ENCODE peak calls at places on chromosomes 1 and 21, in eight cellular contexts. Z is HT-29; P is naive thymus-derived CD8-positive, alpha-beta T cell; O is HuH-7.5; I is pulmonary artery endothelial cell; Y is ovary; N is RCC 7860; L is brain microvascular endothelial cell. Q is an unnamed sample.

GRCh38 chr1:29390491-29391361 is 154.4 kb downstream of the PTPRU start:
- DNase-seq in Z (no peak), P (no peak), O (no peak), I (no peak), Y (no peak), N (no peak), L (no peak), Q (no peak)

GRCh38 chr1:17439250-17440073 is at the start of gene RCC2:
- DNase-seq in Z (peak; percentile 59), P (peak; percentile 77), O (peak; percentile 77), I (no peak), Y (peak; percentile 62), N (peak; percentile 80), L (peak; percentile 53), Q (peak; percentile 78)

GRCh38 chr1:45793942-45794604 is 9.3 kb upstream of the MAST2 start:
- DNase-seq in Z (no peak), P (no peak), O (no peak), I (no peak), Y (no peak), N (no peak), L (no peak), Q (no peak)

GRCh38 chr1:111510003-111510380 is 6.6 kb upstream of the ADORA3 start:
- DNase-seq in Z (no peak), P (no peak), O (no peak), I (no peak), Y (no peak), N (no peak), L (no peak), Q (no peak)

GRCh38 chr1:10651793-10652192 is 144.7 kb downstream of the CASZ1 start:
- DNase-seq in Z (peak; percentile 32), P (no peak), O (no peak), I (no peak), Y (no peak), N (no peak), L (no peak), Q (no peak)

GRCh38 chr1:71093938-71094337 is 13.1 kb upstream of the ZRANB2 start:
- DNase-seq in Z (peak; percentile 7), P (no peak), O (no peak), I (no peak), Y (no peak), N (peak; percentile 13), L (no peak), Q (no peak)

GRCh38 chr21:14926186-14926585 is 138.6 kb downstream of the NRIP1 start:
- DNase-seq in Z (no peak), P (no peak), O (no peak), I (no peak), Y (no peak), N (no peak), L (no peak), Q (no peak)

GRCh38 chr1:114035304-114035700 is 56.0 kb downstream of the OLFML3 start:
- DNase-seq in Z (no peak), P (no peak), O (no peak), I (no peak), Y (no peak), N (no peak), L (no peak), Q (no peak)

GRCh38 chr1:115067460-115067859 is 21.8 kb downstream of the TSPAN2 start:
- DNase-seq in Z (peak; percentile 19), P (no peak), O (no peak), I (no peak), Y (no peak), N (no peak), L (peak; percentile 37), Q (no peak)

GRCh38 chr1:51618715-51619114 is 1.8 kb downstream of the OSBPL9 start:
- DNase-seq in Z (no peak), P (no peak), O (no peak), I (no peak), Y (no peak), N (no peak), L (no peak), Q (no peak)

GRCh38 chr1:154870117-154870571 is at the start of gene KCNN3:
- DNase-seq in Z (peak; percentile 93), P (peak; percentile 58), O (peak; percentile 97), I (peak; percentile 74), Y (peak; percentile 95), N (no peak), L (peak; percentile 90), Q (peak; percentile 96)

GRCh38 chr1:107594541-107594940 is 370.4 kb downstream of the VAV3 start:
- DNase-seq in Z (no peak), P (no peak), O (no peak), I (no peak), Y (no peak), N (peak; percentile 18), L (no peak), Q (no peak)

GRCh38 chr1:30757196-30757949 is at the start of gene LAPTM5:
- DNase-seq in Z (no peak), P (peak; percentile 63), O (no peak), I (no peak), Y (no peak), N (no peak), L (peak; percentile 27), Q (peak; percentile 74)

GRCh38 chr1:116232989-116233514 is 121.9 kb downstream of the MAB21L3 start:
- DNase-seq in Z (no peak), P (peak; percentile 56), O (no peak), I (no peak), Y (no peak), N (no peak), L (no peak), Q (no peak)

GRCh38 chr1:221961532-221962292 is 219.8 kb upstream of the DUSP10 start:
- DNase-seq in Z (peak; percentile 40), P (no peak), O (no peak), I (no peak), Y (no peak), N (peak; percentile 92), L (peak; percentile 54), Q (no peak)

GRCh38 chr1:235998812-235999211 is 66.1 kb downstream of the NID1 start:
- DNase-seq in Z (no peak), P (no peak), O (no peak), I (no peak), Y (no peak), N (no peak), L (no peak), Q (no peak)

GRCh38 chr1:55150880-55151582 is 64.1 kb downstream of the USP24 start:
- DNase-seq in Z (no peak), P (peak; percentile 41), O (no peak), I (no peak), Y (no peak), N (no peak), L (no peak), Q (no peak)

GRCh38 chr1:117555806-117556205 is 50.0 kb upstream of the TENT5C start:
- DNase-seq in Z (no peak), P (no peak), O (no peak), I (no peak), Y (no peak), N (no peak), L (no peak), Q (no peak)

GRCh38 chr1:172513480-172513879 is 19.5 kb upstream of the SUCO start:
- DNase-seq in Z (no peak), P (no peak), O (no peak), I (no peak), Y (no peak), N (no peak), L (peak; percentile 14), Q (no peak)

GRCh38 chr1:7177438-7178126 is 392.3 kb downstream of the CAMTA1 start:
- DNase-seq in Z (no peak), P (no peak), O (no peak), I (no peak), Y (no peak), N (no peak), L (no peak), Q (no peak)

GRCh38 chr1:246067432-246068021 is 439.6 kb downstream of the SMYD3 start:
- DNase-seq in Z (no peak), P (no peak), O (no peak), I (no peak), Y (no peak), N (no peak), L (no peak), Q (no peak)

GRCh38 chr1:218498061-218498938 is 153.2 kb downstream of the TGFB2 start:
- DNase-seq in Z (no peak), P (no peak), O (no peak), I (no peak), Y (no peak), N (peak; percentile 94), L (peak; percentile 80), Q (no peak)

GRCh38 chr1:218527737-218528136 is 182.6 kb downstream of the TGFB2 start:
- DNase-seq in Z (no peak), P (no peak), O (no peak), I (no peak), Y (no peak), N (no peak), L (no peak), Q (no peak)

GRCh38 chr1:20110679-20111078 is 8.7 kb downstream of the PLA2G2D start:
- DNase-seq in Z (peak; percentile 83), P (no peak), O (no peak), I (peak; percentile 89), Y (no peak), N (no peak), L (peak; percentile 6), Q (peak; percentile 35)

GRCh38 chr1:9004731-9005708 is 21.2 kb downstream of the SLC2A7 start:
- DNase-seq in Z (peak; percentile 86), P (peak; percentile 85), O (peak; percentile 81), I (peak; percentile 46), Y (peak; percentile 78), N (peak; percentile 59), L (peak; percentile 82), Q (peak; percentile 93)

GRCh38 chr1:227214170-227214569 is 104.1 kb downstream of the CDC42BPA start:
- DNase-seq in Z (no peak), P (no peak), O (no peak), I (no peak), Y (no peak), N (no peak), L (no peak), Q (no peak)

GRCh38 chr1:230047114-230047865 is 19.7 kb upstream of the GALNT2 start:
- DNase-seq in Z (peak; percentile 39), P (no peak), O (no peak), I (no peak), Y (no peak), N (no peak), L (no peak), Q (no peak)

GRCh38 chr1:185284533-185285244 is 32.4 kb downstream of the IVNS1ABP start:
- DNase-seq in Z (no peak), P (no peak), O (no peak), I (no peak), Y (no peak), N (no peak), L (no peak), Q (no peak)

GRCh38 chr1:62712625-62713243 is 24.5 kb upstream of the DOCK7 start:
- DNase-seq in Z (no peak), P (no peak), O (no peak), I (no peak), Y (no peak), N (no peak), L (no peak), Q (no peak)

GRCh38 chr1:194279975-194280374 is 1093.6 kb upstream of the B3GALT2 start:
- DNase-seq in Z (no peak), P (no peak), O (no peak), I (no peak), Y (no peak), N (no peak), L (no peak), Q (no peak)

GRCh38 chr1:60541831-60542532 is 468.4 kb upstream of the C1orf87 start:
- DNase-seq in Z (no peak), P (no peak), O (no peak), I (peak; percentile 15), Y (no peak), N (no peak), L (no peak), Q (no peak)

GRCh38 chr1:46300673-46301405 is 2.6 kb downstream of the LRRC41 start:
- DNase-seq in Z (no peak), P (no peak), O (no peak), I (no peak), Y (no peak), N (no peak), L (no peak), Q (no peak)

GRCh38 chr1:22847709-22848108 is 125.0 kb downstream of the LACTBL1 start:
- DNase-seq in Z (no peak), P (no peak), O (no peak), I (no peak), Y (no peak), N (no peak), L (no peak), Q (no peak)

GRCh38 chr21:29008373-29008772 is 10.8 kb downstream of the RWDD2B start:
- DNase-seq in Z (no peak), P (no peak), O (no peak), I (no peak), Y (no peak), N (no peak), L (no peak), Q (no peak)